ENCODE peak calls at places on chromosome 15, in four cellular contexts. V, C, D and B are unnamed samples.

GRCh38 chr15:92807971-92808571 is 92.1 kb upstream of the CHD2 start:
- DNase-seq in D (peak), C (no peak), V (no peak), B (no peak)

GRCh38 chr15:33737687-33738606 is 230.3 kb upstream of the CHRM5 start:
- DNase-seq in D (peak), V (peak), C (peak), B (peak)

GRCh38 chr15:41926184-41927056 is 32.6 kb upstream of the SPTBN5 start:
- DNase-seq in V (no peak), C (no peak), D (peak), B (peak)

GRCh38 chr15:70099966-70100494 is 2.3 kb upstream of the TLE3 start:
- DNase-seq in V (no peak), C (no peak), D (peak), B (no peak)

GRCh38 chr15:81184188-81184587 is 12.5 kb upstream of the IL16 start:
- DNase-seq in V (peak), D (no peak), C (no peak), B (no peak)

GRCh38 chr15:83498801-83499200 is 51.7 kb downstream of the SH3GL3 start:
- DNase-seq in C (peak), D (peak), V (no peak), B (peak)

GRCh38 chr15:45326776-45327175 is 51.6 kb downstream of the GATM start:
- DNase-seq in C (no peak), V (no peak), D (peak), B (no peak)

GRCh38 chr15:42385206-42385979 is 26.1 kb downstream of the CAPN3 start:
- DNase-seq in V (peak), D (peak), C (peak), B (peak)

GRCh38 chr15:99371180-99372103 is 120.2 kb downstream of the LRRC28 start:
- DNase-seq in C (no peak), V (peak), D (no peak), B (no peak)

GRCh38 chr15:88208305-88208704 is 48.2 kb downstream of the NTRK3 start:
- DNase-seq in V (no peak), D (peak), C (no peak), B (no peak)

GRCh38 chr15:88209111-88209510 is 47.4 kb downstream of the NTRK3 start:
- DNase-seq in D (no peak), V (no peak), C (no peak), B (no peak)

GRCh38 chr15:88207565-88207964 is 49.0 kb downstream of the NTRK3 start:
- DNase-seq in D (no peak), V (no peak), C (no peak), B (no peak)

GRCh38 chr15:88202231-88202630 is 54.3 kb downstream of the NTRK3 start:
- DNase-seq in V (no peak), D (no peak), C (no peak), B (no peak)

DNA sequence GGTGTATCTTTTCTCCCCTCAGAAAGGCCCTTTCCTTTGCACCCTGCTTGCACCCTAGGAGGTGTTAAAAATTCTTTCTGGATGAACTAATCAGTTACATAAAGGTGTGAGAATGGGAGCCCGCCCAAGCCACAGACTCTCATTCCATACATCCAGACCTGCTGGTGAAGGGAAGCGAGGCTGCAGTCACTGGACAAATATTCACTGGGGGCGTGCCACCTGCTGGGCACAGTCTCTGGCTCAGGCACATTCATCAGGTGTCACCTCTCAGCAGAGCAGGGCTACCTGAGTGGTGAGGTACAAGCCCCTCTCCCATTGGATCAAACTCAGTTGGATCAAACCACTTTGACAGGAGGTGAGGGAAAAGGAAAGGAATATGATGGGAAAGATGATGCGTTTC is 52.0 kb downstream of the NTRK3 start:
- DNase-seq in C (no peak), D (peak), V (no peak), B (no peak)
- H4K5ac ChIP-seq in C (no peak), D (no peak), V (no peak), B (no peak)

GRCh38 chr15:66953523-66954229 is 111.7 kb upstream of the SMAD3 start:
- DNase-seq in D (no peak), V (no peak), C (no peak), B (no peak)
- H2AK5ac ChIP-seq in D (no peak), V (peak), C (no peak), B (no peak)

GRCh38 chr15:60493166-60493565 is 14.2 kb upstream of the ICE2 start:
- DNase-seq in C (no peak), D (no peak), V (no peak), B (no peak)
- H4K5ac ChIP-seq in C (no peak), D (no peak), V (no peak), B (no peak)

GRCh38 chr15:71295242-71296031 is 180.2 kb downstream of the THSD4 start:
- DNase-seq in C (peak), D (peak), V (peak), B (no peak)
- H2AK5ac ChIP-seq in C (no peak), D (no peak), V (peak), B (no peak)

DNA sequence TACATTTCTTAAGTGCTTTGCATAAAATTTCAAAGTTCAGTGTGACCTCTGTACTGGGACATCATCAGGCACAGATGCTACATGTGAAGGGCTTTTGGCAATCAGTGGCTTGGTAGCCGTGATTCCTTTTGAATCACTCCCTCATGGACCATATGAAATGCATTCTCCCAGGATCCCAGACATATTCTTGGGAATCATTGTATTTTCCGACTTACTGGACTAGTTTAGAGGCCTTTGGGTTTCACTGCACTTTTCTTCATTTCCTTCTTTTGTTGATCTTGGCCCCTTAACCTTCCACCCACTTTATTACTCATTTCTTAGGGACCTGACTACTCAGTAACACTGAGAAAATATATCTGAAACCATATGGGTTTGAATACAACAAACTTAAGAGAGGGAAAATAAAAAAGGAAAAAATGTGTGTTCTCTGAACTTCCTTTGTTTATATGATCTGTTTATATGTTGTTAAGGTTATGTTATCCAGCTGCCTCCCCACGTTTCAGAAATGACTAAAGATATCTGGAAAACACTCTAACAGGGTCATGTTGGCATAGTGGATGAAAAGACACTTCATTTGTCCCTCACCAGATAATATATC is 35.1 kb downstream of the HMG20A start:
- DNase-seq in C (no peak), V (peak), D (no peak), B (no peak)
- H4K5ac ChIP-seq in C (no peak), V (peak), D (no peak), B (no peak)

GRCh38 chr15:75729304-75730069 is 16.8 kb upstream of the CSPG4 start:
- DNase-seq in V (no peak), D (no peak), C (no peak), B (no peak)

GRCh38 chr15:75732809-75733451 is 20.3 kb upstream of the CSPG4 start:
- DNase-seq in D (peak), C (peak), V (peak), B (peak)

GRCh38 chr15:75731248-75732100 is 18.8 kb upstream of the CSPG4 start:
- DNase-seq in C (no peak), V (peak), D (peak), B (no peak)

GRCh38 chr15:75733761-75734651 is 21.4 kb upstream of the CSPG4 start:
- DNase-seq in D (no peak), V (no peak), C (no peak), B (no peak)

DNA sequence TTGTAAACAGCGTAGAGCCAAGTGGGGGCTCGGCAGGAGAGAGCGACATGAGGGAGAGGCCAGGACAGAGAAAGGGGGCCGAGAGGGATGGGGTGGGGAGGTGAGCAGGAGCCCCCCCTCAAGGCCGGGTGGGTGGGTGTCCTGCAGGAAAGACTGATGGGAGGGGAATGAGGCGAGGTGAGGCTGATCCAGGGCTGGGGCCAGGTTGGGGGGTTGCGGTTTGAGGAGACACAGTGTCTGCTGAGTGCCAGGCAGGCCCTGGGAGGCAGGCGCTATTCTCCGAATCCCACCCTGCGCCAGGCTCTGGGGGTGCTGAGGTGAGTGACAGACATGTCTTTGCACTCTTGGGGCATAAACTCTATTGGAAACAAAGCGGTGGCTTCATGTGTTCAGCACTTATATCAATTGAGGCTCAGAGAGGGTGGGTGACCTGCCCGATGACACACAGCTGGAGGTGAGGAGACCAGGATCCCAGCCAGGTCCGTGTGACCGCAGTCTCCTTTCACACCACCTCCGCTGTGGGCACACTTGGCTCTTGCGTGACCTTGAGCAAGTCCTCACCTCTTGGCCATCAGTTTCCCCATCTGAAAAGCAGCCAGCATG is 19.7 kb upstream of the CSPG4 start:
- DNase-seq in V (no peak), C (no peak), D (no peak), B (no peak)
- H2AK5ac ChIP-seq in V (peak), C (no peak), D (no peak), B (no peak)

DNA sequence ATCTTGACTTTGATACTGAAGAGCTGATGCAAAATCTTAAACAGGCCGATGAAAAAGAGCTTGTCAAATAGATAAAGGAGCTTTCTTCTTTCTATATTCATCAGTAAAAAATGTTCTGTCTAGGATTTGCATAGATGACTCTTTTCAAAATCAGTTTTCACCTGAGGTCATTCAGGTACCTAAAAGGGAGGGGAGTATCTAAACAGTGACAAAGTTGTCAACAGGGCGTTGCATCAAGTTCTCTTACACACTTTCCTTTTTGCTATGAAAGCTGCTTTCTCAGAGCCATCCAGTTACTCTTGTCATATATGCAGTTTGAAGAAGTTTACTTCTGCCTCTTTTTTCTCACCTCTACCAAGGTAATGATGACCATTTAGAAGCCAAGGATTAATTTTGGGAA is 60.0 kb downstream of the AKAP13 start:
- DNase-seq in D (no peak), V (no peak), C (no peak), B (no peak)
- H4K5ac ChIP-seq in D (no peak), V (no peak), C (no peak), B (no peak)